ENCODE peak calls at places on chromosomes 5 and 9, in nine cellular contexts. F is HepG2, K is GM12878, U is heart left ventricle, C is right lobe of liver, P is K562, N is HCT116, M is body of pancreas, L is IMR-90. H is an unnamed sample. For H3K4me1, the result is how much of the 10 kb centered on the place peaks cover.

GRCh38 chr9:127035423-127035822 is 87.0 kb downstream of the ANGPTL2 start:
- ATAC-seq in N (no peak), M (peak), L (peak), C (no peak), F (no peak), U (peak), P (no peak), K (no peak), H (peak)

GRCh38 chr9:126783958-126784357 is 20.9 kb upstream of the ZBTB43 start:
- ATAC-seq in K (no peak), N (no peak), F (no peak), U (peak), C (no peak), L (no peak), M (no peak), P (no peak), H (no peak)

GRCh38 chr5:1468629-1469527 is 23.6 kb upstream of the SLC6A3 start:
- ATAC-seq in L (no peak), C (no peak), M (no peak), N (peak), U (no peak), K (no peak), P (no peak), F (peak), H (no peak)

GRCh38 chr5:429453-430188 is 13.4 kb upstream of the EXOC3 start:
- ATAC-seq in P (peak), F (no peak), M (no peak), U (peak), C (no peak), K (no peak), N (no peak), L (peak), H (no peak)

GRCh38 chr5:107402881-107403280 is 267.9 kb downstream of the EFNA5 start:
- ATAC-seq in C (no peak), P (no peak), L (no peak), N (no peak), U (peak), F (no peak), K (no peak), M (no peak), H (no peak)

GRCh38 chr5:132467292-132467984 is 23.1 kb downstream of the IRF1 start:
- ATAC-seq in L (no peak), C (no peak), N (no peak), M (no peak), P (peak), F (peak), U (no peak), K (peak), H (no peak)

GRCh38 chr5:7087719-7088297 is 308.1 kb upstream of the ADCY2 start:
- ATAC-seq in N (no peak), C (no peak), P (no peak), K (no peak), U (no peak), L (no peak), F (no peak), M (no peak), H (no peak)

GRCh38 chr5:31645420-31646081 is 6.6 kb downstream of the PDZD2 start:
- ATAC-seq in C (no peak), K (no peak), L (no peak), N (no peak), F (no peak), U (peak), P (no peak), M (no peak), H (no peak)

GRCh38 chr9:86921141-86921868 is 26.0 kb downstream of the GAS1 start:
- ATAC-seq in U (no peak), F (no peak), P (no peak), L (no peak), K (no peak), N (no peak), C (no peak), M (no peak), H (no peak)

GRCh38 chr9:121735065-121735791 is 83.8 kb downstream of the DAB2IP start:
- ATAC-seq in F (peak), P (peak), M (no peak), U (peak), N (peak), C (peak), L (peak), K (peak), H (no peak)
- H3K4me1 ChIP-seq in F (under half), P (under half), M (half or more), U (half or more), N (under half), C (under half), L (under half), K (under half), H (half or more)

DNA sequence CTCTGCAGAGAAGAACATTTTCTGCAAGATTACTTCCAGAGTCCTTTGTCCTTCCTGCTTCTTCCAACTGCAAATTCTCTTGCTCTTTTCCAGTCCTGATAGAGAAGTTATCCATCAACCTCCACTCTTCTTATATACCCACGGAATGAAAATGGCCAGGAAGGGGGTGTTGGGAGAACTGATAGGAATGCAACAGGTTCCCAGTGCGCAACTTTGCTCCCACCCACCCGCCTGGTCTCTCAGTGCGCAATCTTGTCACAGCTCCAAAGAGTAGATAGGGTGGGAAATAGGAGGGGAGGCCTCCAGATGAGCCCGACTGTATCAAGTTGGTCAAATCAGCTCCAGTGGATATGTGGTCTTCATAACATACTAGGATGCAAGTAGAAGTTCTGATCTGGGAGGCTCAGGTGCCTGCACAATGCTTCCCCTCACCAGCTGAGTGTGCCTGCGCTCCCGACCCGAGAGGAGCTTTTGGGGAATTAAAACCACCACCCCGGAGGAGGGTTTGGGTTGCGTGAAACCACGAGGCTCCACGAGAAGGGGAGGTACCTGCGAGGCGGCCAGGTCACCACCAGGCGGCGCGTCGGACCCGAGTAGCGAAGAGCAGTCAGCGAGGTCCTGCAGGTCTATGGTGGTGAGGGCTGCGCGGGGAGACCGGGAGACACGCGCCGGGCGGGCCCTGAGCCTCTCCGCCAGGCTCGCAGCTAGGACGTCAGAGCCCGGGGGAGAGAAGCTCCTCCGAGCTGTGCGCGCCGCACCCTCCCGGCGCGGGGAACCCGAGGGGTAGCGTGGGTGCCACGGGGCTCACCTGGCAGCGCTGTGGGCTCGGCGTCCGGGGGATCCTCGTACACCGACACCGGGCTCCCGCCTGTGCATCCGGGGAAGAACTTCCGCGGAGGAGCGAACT is 835 bp downstream of the MCIDAS start:
- ATAC-seq in K (peak), F (peak), P (peak), M (peak), L (peak), U (peak), C (peak), N (peak), H (peak)
- TF ChIP-seq POLR2A in K (no peak), F (no peak), P (peak), M (no peak), L (no peak), U (no peak), C (no peak), N (peak), H (no peak)

DNA sequence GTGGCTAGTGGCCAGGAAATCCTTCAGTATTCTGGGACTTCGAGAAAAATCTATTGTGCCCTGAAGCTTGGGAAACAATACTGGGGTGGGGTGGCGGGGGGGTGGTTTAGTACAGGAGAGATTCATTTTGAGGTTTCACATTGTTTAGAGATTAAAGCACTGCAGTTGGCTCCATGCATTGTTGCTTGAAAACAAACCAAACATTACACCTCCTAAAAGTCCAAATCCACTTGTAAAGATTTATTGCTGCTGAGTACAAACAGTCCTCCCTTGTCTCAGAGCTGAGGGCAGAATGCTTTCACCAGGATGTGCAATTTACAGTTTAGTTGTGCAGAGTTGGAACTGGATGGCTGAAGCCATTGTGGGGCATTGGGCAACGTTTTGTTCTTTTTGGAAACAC is 49.4 kb downstream of the GGTA1 start:
- ATAC-seq in U (peak), K (no peak), C (no peak), P (no peak), L (no peak), M (peak), F (no peak), N (no peak), H (no peak)
- H3K4me3 ChIP-seq in U (no peak), K (no peak), C (no peak), P (no peak), L (no peak), M (no peak), F (no peak), N (no peak), H (no peak)

GRCh38 chr5:111227805-111228204 is 3.6 kb downstream of the CAMK4 start:
- ATAC-seq in P (no peak), L (no peak), M (no peak), N (no peak), U (no peak), F (no peak), C (no peak), K (no peak), H (no peak)

GRCh38 chr5:111229126-111229525 is 4.9 kb downstream of the CAMK4 start:
- ATAC-seq in C (no peak), P (no peak), L (no peak), U (no peak), N (no peak), F (no peak), M (no peak), K (peak), H (no peak)

GRCh38 chr5:111232311-111233049 is 8.3 kb downstream of the CAMK4 start:
- ATAC-seq in P (no peak), F (no peak), L (no peak), U (no peak), K (peak), N (no peak), M (no peak), C (no peak), H (no peak)

GRCh38 chr5:111231053-111231586 is 6.9 kb downstream of the CAMK4 start:
- ATAC-seq in L (no peak), C (no peak), F (no peak), N (no peak), U (no peak), P (no peak), K (peak), M (no peak), H (no peak)

GRCh38 chr5:111229871-111230812 is 6.0 kb downstream of the CAMK4 start:
- ATAC-seq in M (no peak), N (no peak), P (no peak), K (peak), C (no peak), L (no peak), F (no peak), U (no peak), H (no peak)
- H3K4me1 ChIP-seq in M (under half), N (under half), P (under half), K (half or more), C (under half), L (under half), F (under half), U (under half), H (under half)

GRCh38 chr9:7360513-7360912 is 439.1 kb downstream of the DMAC1 start:
- ATAC-seq in L (no peak), P (peak), F (no peak), C (no peak), K (no peak), N (peak), U (no peak), M (no peak), H (no peak)
- TF ChIP-seq POLR2A in L (no peak), P (no peak), F (no peak), C (no peak), K (no peak), N (no peak), U (no peak), M (no peak), H (no peak)

DNA sequence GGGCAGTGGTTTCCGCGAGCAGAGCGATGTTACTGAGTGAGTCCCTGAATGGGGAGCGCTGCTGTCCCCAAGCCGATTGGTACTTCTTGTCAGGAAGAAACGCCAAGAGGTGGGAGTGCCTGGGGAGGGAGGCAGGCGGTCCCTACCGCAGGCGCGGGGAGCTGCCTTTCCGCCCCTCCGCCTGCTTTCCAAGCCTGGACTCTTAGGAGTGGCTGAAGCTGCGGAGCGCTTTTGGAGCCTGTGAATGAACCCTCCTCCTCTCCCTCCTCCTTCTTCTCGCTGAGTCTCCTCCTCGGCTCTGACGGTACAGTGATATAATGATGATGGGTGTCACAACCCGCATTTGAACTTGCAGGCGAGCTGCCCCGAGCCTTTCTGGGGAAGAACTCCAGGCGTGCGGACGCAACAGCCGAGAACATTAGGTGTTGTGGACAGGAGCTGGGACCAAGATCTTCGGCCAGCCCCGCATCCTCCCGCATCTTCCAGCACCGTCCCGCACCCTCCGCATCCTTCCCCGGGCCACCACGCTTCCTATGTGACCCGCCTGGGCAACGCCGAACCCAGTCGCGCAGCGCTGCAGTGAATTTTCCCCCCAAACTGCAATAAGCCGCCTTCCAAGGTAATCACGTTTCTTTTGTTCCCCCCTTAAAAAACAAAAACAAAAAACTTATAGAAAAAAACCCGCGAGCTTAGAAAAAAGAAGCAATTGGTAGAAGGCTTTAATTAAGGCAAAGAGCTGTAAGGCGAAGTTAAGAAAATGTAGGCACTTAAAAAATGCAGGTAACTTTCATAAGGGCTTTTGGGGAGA is at the start of gene VCAN:
- ATAC-seq in K (no peak), P (no peak), M (no peak), C (no peak), N (peak), L (peak), U (peak), F (no peak), H (peak)
- H3K4me3 ChIP-seq in K (peak), P (no peak), M (no peak), C (peak), N (peak), L (peak), U (peak), F (peak), H (peak)